ENCODE peak calls at places on chromosomes 1 and 21, in six cellular contexts. X is ACHN, R is foreskin fibroblast, E is Ammon's horn, C is mucosa of gallbladder, S is fibroblast of mammary gland. N is an unnamed sample.

GRCh38 chr1:209641216-209642181 is 10.7 kb downstream of the LAMB3 start:
- DNase-seq in E (peak; percentile 92), X (no peak), C (peak; percentile 67), R (no peak), S (no peak), N (no peak)

GRCh38 chr1:147820898-147821297 is 60.5 kb upstream of the GJA5 start:
- DNase-seq in S (no peak), C (no peak), R (no peak), X (no peak), E (no peak), N (no peak)

GRCh38 chr1:3244539-3245315 is 175.7 kb downstream of the PRDM16 start:
- DNase-seq in E (no peak), C (no peak), S (peak; percentile 8), X (no peak), R (no peak), N (peak; percentile 94)

GRCh38 chr1:157170677-157171515 is 32.7 kb upstream of the ETV3 start:
- DNase-seq in S (peak; percentile 26), X (peak; percentile 60), E (no peak), C (peak; percentile 28), R (no peak), N (peak; percentile 65)

GRCh38 chr1:41902125-41902524 is 16.6 kb downstream of the HIVEP3 start:
- DNase-seq in R (peak; percentile 50), S (peak; percentile 51), E (no peak), X (peak; percentile 79), C (no peak), N (peak; percentile 72)

GRCh38 chr1:2337081-2337480 is 54.3 kb downstream of the MORN1 start:
- DNase-seq in S (no peak), R (no peak), E (no peak), X (no peak), C (no peak), N (no peak)

GRCh38 chr1:226108935-226109828 is 46.7 kb downstream of the H3-3A start:
- DNase-seq in X (no peak), E (no peak), R (peak; percentile 45), C (no peak), S (peak; percentile 70), N (peak; percentile 97)

GRCh38 chr1:53919675-53920066 is 25.7 kb downstream of the DIO1 start:
- DNase-seq in C (no peak), R (no peak), X (no peak), S (peak; percentile 19), E (no peak), N (no peak)

GRCh38 chr1:14975119-14975518 is 178.4 kb upstream of the TMEM51 start:
- DNase-seq in C (no peak), E (no peak), S (no peak), X (no peak), R (no peak), N (no peak)

GRCh38 chr1:4494558-4494957 is 159.9 kb upstream of the AJAP1 start:
- DNase-seq in R (no peak), C (no peak), X (no peak), S (no peak), E (no peak), N (no peak)

GRCh38 chr1:21323091-21323490 is 32.8 kb upstream of the ECE1 start:
- DNase-seq in C (no peak), X (no peak), E (no peak), S (peak; percentile 63), R (peak; percentile 59), N (peak; percentile 75)

GRCh38 chr1:203860396-203860951 is 925 bp upstream of the SNRPE start:
- DNase-seq in R (peak; percentile 21), C (peak; percentile 44), E (peak; percentile 12), S (peak; percentile 54), X (peak; percentile 91), N (no peak)

GRCh38 chr1:44094047-44094446 is 24.6 kb upstream of the KLF17 start:
- DNase-seq in C (no peak), E (no peak), S (no peak), X (no peak), R (no peak), N (no peak)

GRCh38 chr1:156591432-156592157 is at the start of gene NAXE:
- DNase-seq in S (peak; percentile 29), X (peak; percentile 78), C (peak; percentile 63), R (peak; percentile 52), E (peak; percentile 78), N (peak; percentile 97)

GRCh38 chr1:147924813-147925212 is 3.4 kb upstream of the GPR89B start:
- DNase-seq in C (no peak), S (no peak), X (no peak), E (no peak), R (no peak), N (no peak)

GRCh38 chr1:26787381-26787705 is 407 bp upstream of the PIGV start:
- DNase-seq in C (no peak), E (no peak), S (peak; percentile 49), R (no peak), X (no peak), N (no peak)

GRCh38 chr1:164310166-164310565 is 248.8 kb upstream of the PBX1 start:
- DNase-seq in C (no peak), E (no peak), S (peak; percentile 55), R (peak; percentile 27), X (no peak), N (no peak)

GRCh38 chr1:6438047-6438525 is 13.5 kb downstream of the ESPN start:
- DNase-seq in R (no peak), C (peak; percentile 51), X (peak; percentile 60), E (peak; percentile 57), S (peak; percentile 41), N (peak; percentile 96)

GRCh38 chr1:117541003-117541402 is 64.8 kb upstream of the TENT5C start:
- DNase-seq in E (no peak), C (peak; percentile 32), X (no peak), R (peak; percentile 24), S (no peak), N (peak; percentile 21)

GRCh38 chr1:248631354-248632041 is 3.4 kb downstream of the OR2T11 start:
- DNase-seq in E (no peak), X (no peak), R (no peak), C (no peak), S (peak; percentile 28), N (no peak)

GRCh38 chr1:165484532-165484931 is 39.6 kb upstream of the RXRG start:
- DNase-seq in R (no peak), C (no peak), E (no peak), X (no peak), S (no peak), N (no peak)

GRCh38 chr1:29209173-29209572 is 21.6 kb downstream of the MECR start:
- DNase-seq in E (no peak), R (peak; percentile 54), C (no peak), S (peak; percentile 53), X (no peak), N (peak; percentile 82)

GRCh38 chr1:156266051-156266450 is 16.6 kb downstream of the SMG5 start:
- DNase-seq in R (no peak), X (no peak), C (no peak), S (no peak), E (no peak), N (no peak)

GRCh38 chr1:178122283-178122682 is 28.4 kb downstream of the RASAL2 start:
- DNase-seq in R (no peak), X (no peak), S (peak; percentile 43), E (no peak), C (no peak), N (peak; percentile 11)

GRCh38 chr1:156257711-156258110 is 9.9 kb upstream of the PAQR6 start:
- DNase-seq in S (no peak), C (no peak), E (no peak), X (no peak), R (no peak), N (no peak)

GRCh38 chr1:63622847-63623566 is 29.8 kb downstream of the PGM1 start:
- DNase-seq in X (no peak), E (no peak), C (no peak), R (no peak), S (no peak), N (no peak)

GRCh38 chr1:156583821-156584622 is 4.5 kb downstream of the TTC24 start:
- DNase-seq in C (peak; percentile 79), E (peak; percentile 89), X (peak; percentile 86), R (peak; percentile 68), S (peak; percentile 86), N (peak; percentile 97)

GRCh38 chr1:106879538-106879937 is 176.9 kb upstream of the PRMT6 start:
- DNase-seq in E (peak; percentile 19), X (no peak), S (no peak), C (peak; percentile 61), R (no peak), N (no peak)

GRCh38 chr21:32569261-32570230 is 15.8 kb downstream of the TCP10L start:
- DNase-seq in E (peak; percentile 82), R (peak; percentile 62), X (peak; percentile 64), C (peak; percentile 81), S (peak; percentile 79), N (peak; percentile 92)

GRCh38 chr1:116556289-116557006 is 14.4 kb downstream of the CD58 start:
- DNase-seq in S (peak; percentile 99), C (peak; percentile 60), E (no peak), X (peak; percentile 85), R (peak; percentile 59), N (peak; percentile 94)

GRCh38 chr21:31946236-31946635 is 73.4 kb downstream of the HUNK start:
- DNase-seq in C (no peak), X (no peak), R (no peak), S (no peak), E (no peak), N (no peak)

GRCh38 chr1:37965301-37965700 is 18.4 kb upstream of the INPP5B start:
- DNase-seq in X (no peak), C (no peak), E (no peak), R (no peak), S (no peak), N (no peak)